ENCODE peak calls at places on chromosomes 12 and 14, in seven cellular contexts. P is gastrocnemius medialis, J is heart right ventricle, V is progenitor cell of endocrine pancreas, F is astrocyte, I is B cell, Y is neural crest cell. K is an unnamed sample.

GRCh38 chr14:68767248-68767645 is 25.6 kb downstream of the ZFP36L1 start:
- DNase-seq in P (peak; percentile 3), J (no peak), V (no peak), F (no peak), I (no peak), Y (no peak), K (no peak)

GRCh38 chr12:77031745-77032144 is 33.6 kb downstream of the E2F7 start:
- DNase-seq in P (no peak), J (no peak), V (no peak), F (peak; percentile 76), I (no peak), Y (no peak), K (no peak)

GRCh38 chr12:63276537-63277365 is 125.8 kb upstream of the AVPR1A start:
- DNase-seq in P (no peak), J (no peak), V (peak; percentile 17), F (no peak), I (no peak), Y (peak; percentile 39), K (peak; percentile 4)

GRCh38 chr12:1173806-1174617 is 183.0 kb downstream of the ERC1 start:
- DNase-seq in P (no peak), J (no peak), V (no peak), F (no peak), I (no peak), Y (no peak), K (no peak)

GRCh38 chr12:6376079-6376941 is 947 bp upstream of the SCNN1A start:
- DNase-seq in P (peak; percentile 66), J (no peak), V (no peak), F (peak; percentile 59), I (no peak), Y (no peak), K (peak; percentile 10)

GRCh38 chr12:93197067-93197593 is 180.6 kb upstream of the NUDT4 start:
- DNase-seq in P (no peak), J (no peak), V (no peak), F (peak; percentile 67), I (no peak), Y (no peak), K (peak; percentile 65)

GRCh38 chr12:108759914-108760313 is 28.6 kb upstream of the CORO1C start:
- DNase-seq in P (no peak), J (no peak), V (no peak), F (no peak), I (no peak), Y (no peak), K (no peak)

GRCh38 chr14:90159147-90159546 is 97.2 kb upstream of the PSMC1 start:
- DNase-seq in P (no peak), J (no peak), V (no peak), F (no peak), I (no peak), Y (no peak), K (no peak)

GRCh38 chr14:94129758-94130414 is 482 bp upstream of the IFI27L2 start:
- DNase-seq in P (no peak), J (peak; percentile 67), V (no peak), F (peak; percentile 35), I (no peak), Y (peak; percentile 38), K (no peak)

GRCh38 chr14:77882098-77882497 is 82.2 kb downstream of the ADCK1 start:
- DNase-seq in P (no peak), J (peak; percentile 48), V (no peak), F (no peak), I (no peak), Y (no peak), K (no peak)

GRCh38 chr14:76870146-76870545 is 43.9 kb downstream of the LRRC74A start:
- DNase-seq in P (no peak), J (no peak), V (no peak), F (no peak), I (no peak), Y (no peak), K (peak; percentile 11)

GRCh38 chr12:93003540-93004239 is 74.6 kb upstream of the EEA1 start:
- DNase-seq in P (no peak), J (no peak), V (no peak), F (no peak), I (no peak), Y (no peak), K (no peak)

GRCh38 chr14:33515899-33516298 is 435.0 kb downstream of the EGLN3 start:
- DNase-seq in P (no peak), J (no peak), V (no peak), F (no peak), I (no peak), Y (no peak), K (no peak)

GRCh38 chr14:104311358-104311757 is 173.0 kb downstream of the KIF26A start:
- DNase-seq in P (no peak), J (no peak), V (no peak), F (no peak), I (no peak), Y (no peak), K (no peak)

GRCh38 chr14:20935303-20935984 is 19.8 kb upstream of the RNASE2 start:
- DNase-seq in P (no peak), J (no peak), V (no peak), F (no peak), I (peak; percentile 45), Y (no peak), K (no peak)

GRCh38 chr14:20606190-20606901 is 15.2 kb upstream of the RNASE12 start:
- DNase-seq in P (no peak), J (peak; percentile 27), V (no peak), F (no peak), I (no peak), Y (no peak), K (peak; percentile 49)

GRCh38 chr12:93699271-93700141 is 22.3 kb downstream of the CRADD start:
- DNase-seq in P (no peak), J (no peak), V (no peak), F (peak; percentile 96), I (no peak), Y (no peak), K (peak; percentile 82)

GRCh38 chr14:101225116-101225728 is 321.7 kb upstream of the RTL1 start:
- DNase-seq in P (no peak), J (no peak), V (no peak), F (no peak), I (peak; percentile 14), Y (no peak), K (no peak)

GRCh38 chr14:51495319-51495718 is 156.4 kb upstream of the FRMD6 start:
- DNase-seq in P (no peak), J (no peak), V (no peak), F (no peak), I (no peak), Y (no peak), K (no peak)

GRCh38 chr12:107925125-107925524 is 150.6 kb downstream of the ASCL4 start:
- DNase-seq in P (no peak), J (no peak), V (no peak), F (no peak), I (no peak), Y (no peak), K (no peak)

GRCh38 chr12:112314981-112315380 is 67.2 kb downstream of the HECTD4 start:
- DNase-seq in P (no peak), J (no peak), V (no peak), F (peak; percentile 83), I (no peak), Y (no peak), K (peak; percentile 8)

GRCh38 chr12:131049002-131049401 is 95.3 kb downstream of the ADGRD1 start:
- DNase-seq in P (no peak), J (no peak), V (no peak), F (no peak), I (no peak), Y (no peak), K (no peak)

GRCh38 chr12:111439657-111440151 is 34.0 kb downstream of the SH2B3 start:
- DNase-seq in P (peak; percentile 10), J (no peak), V (no peak), F (no peak), I (no peak), Y (no peak), K (no peak)

GRCh38 chr12:43898474-43898873 is 62.6 kb downstream of the TMEM117 start:
- DNase-seq in P (no peak), J (no peak), V (no peak), F (no peak), I (no peak), Y (no peak), K (no peak)

GRCh38 chr12:70241845-70242244 is 1.4 kb upstream of the CNOT2 start:
- DNase-seq in P (no peak), J (no peak), V (no peak), F (no peak), I (no peak), Y (no peak), K (no peak)

GRCh38 chr12:66744956-66745383 is 66.1 kb upstream of the GRIP1 start:
- DNase-seq in P (no peak), J (no peak), V (no peak), F (no peak), I (no peak), Y (no peak), K (no peak)
- TF ChIP-seq CTCF in P (no peak), J (no peak), V (peak; percentile 6), F (no peak), I (no peak), Y (peak; percentile 23), K (no peak)

DNA sequence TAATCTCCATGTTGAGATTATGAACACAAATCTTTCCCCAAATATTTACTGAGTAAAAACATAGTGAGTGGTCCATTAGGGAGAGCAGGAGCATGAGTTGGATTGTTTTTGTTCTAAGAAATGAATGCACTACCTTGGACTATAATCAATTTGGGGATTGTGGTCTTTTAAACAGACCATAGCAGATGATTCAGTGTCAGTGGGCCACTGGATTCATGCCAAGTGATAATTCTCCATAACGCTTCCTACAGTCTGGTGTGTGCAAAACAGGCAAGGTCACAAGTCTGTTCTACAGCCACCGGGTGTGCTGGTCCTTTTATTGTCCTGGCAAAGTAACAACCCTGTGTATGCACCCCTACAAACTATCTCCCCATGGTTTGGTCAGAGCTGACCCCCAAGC is 266.3 kb downstream of the APAF1 start:
- DNase-seq in P (no peak), J (no peak), V (no peak), F (no peak), I (no peak), Y (no peak), K (no peak)
- TF ChIP-seq CTCF in P (no peak), J (no peak), V (no peak), F (no peak), I (no peak), Y (no peak), K (no peak)

GRCh38 chr14:38256358-38256840 is 506 bp upstream of the CLEC14A start:
- DNase-seq in P (no peak), J (no peak), V (no peak), F (no peak), I (no peak), Y (peak; percentile 4), K (no peak)
- TF ChIP-seq CTCF in P (peak; percentile 16), J (peak; percentile 46), V (peak; percentile 31), F (no peak), I (no peak), Y (no peak), K (no peak)

DNA sequence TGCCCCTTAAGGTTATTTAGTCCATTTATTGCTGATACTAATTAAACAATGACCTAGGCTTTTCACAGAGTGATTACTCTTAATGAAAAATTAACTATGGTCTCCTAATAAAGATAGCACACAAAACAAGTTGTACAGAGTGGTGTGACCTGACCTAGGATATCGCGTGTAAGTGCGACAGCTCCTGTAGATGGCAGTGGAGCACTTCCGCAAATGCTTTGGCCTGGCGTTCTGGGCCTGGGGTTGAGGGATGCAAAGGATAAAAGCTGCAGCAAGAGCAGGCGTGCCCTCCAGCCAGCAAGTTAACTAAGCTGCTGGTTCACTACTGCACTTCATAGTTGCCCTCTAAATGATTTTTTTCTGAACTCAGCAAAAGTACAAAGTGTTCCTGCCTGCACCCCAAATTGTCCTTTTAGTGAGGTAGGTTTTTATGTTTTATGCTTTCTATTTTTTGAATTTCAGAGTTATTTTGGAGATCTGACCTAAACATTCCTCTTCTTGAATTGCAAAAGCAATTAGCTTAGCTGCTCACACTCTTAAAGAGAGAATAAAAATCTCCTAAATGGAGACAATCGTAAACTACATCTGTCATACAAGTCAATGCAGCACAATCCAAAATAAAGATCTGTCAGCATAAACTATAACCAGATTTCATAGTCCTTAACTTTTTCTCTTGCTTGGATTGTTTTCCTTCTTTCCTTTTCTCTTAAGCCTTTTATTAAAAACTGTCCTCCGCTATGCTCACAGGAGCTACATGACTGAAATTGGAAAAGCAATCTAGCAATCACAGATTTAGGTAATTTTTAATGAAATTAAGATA is 379.6 kb downstream of the LRIG3 start:
- DNase-seq in P (peak; percentile 58), J (peak; percentile 54), V (peak; percentile 73), F (peak; percentile 75), I (no peak), Y (peak; percentile 68), K (peak; percentile 74)
- TF ChIP-seq CTCF in P (peak; percentile 77), J (peak; percentile 81), V (peak; percentile 90), F (peak; percentile 85), I (no peak), Y (peak; percentile 93), K (peak; percentile 86)

K was measured in HFFc6.